ENCODE peak calls at places on chromosomes 3 and 15, in seven cellular contexts. Z is fibroblast of lung; G is adrenal gland; J is brain microvascular endothelial cell; A is CD4-positive, alpha-beta T cell; H is colonic mucosa; Y is endodermal cell. S is an unnamed sample.

GRCh38 chr3:33075996-33076395 is 20.9 kb downstream of the GLB1 start:
- DNase-seq in G (peak), Z (peak), H (peak), Y (peak), A (no peak), J (no peak), S (no peak)

GRCh38 chr3:197750863-197751737 is 1.4 kb downstream of the FYTTD1 start:
- DNase-seq in H (peak), Z (peak), G (peak), Y (peak), J (peak), A (peak), S (no peak)

GRCh38 chr3:146747928-146748327 is 142.8 kb upstream of the PLSCR5 start:
- DNase-seq in A (no peak), H (no peak), J (peak), G (no peak), Y (no peak), Z (peak), S (no peak)

GRCh38 chr3:186843039-186843432 is 526 bp downstream of the ADIPOQ start:
- DNase-seq in H (no peak), Z (no peak), J (no peak), G (no peak), A (no peak), Y (peak), S (no peak)

GRCh38 chr15:70201376-70201775 is 103.7 kb upstream of the TLE3 start:
- DNase-seq in H (no peak), Z (no peak), Y (no peak), J (no peak), A (no peak), G (no peak), S (no peak)

GRCh38 chr3:194686816-194687637 is 1.3 kb downstream of the FAM43A start:
- DNase-seq in A (peak), G (peak), Z (peak), H (peak), J (no peak), Y (peak), S (no peak)

GRCh38 chr3:18499256-18499655 is 74.1 kb upstream of the SATB1 start:
- DNase-seq in Y (no peak), A (peak), Z (no peak), G (no peak), H (no peak), J (no peak), S (no peak)

GRCh38 chr3:175075269-175075668 is 216.1 kb downstream of the NAALADL2 start:
- DNase-seq in Y (no peak), A (no peak), J (no peak), H (no peak), Z (peak), G (no peak), S (no peak)

GRCh38 chr15:81297147-81297572 is 26.8 kb downstream of the STARD5 start:
- DNase-seq in Z (peak), J (no peak), G (no peak), H (no peak), Y (no peak), A (no peak), S (no peak)

GRCh38 chr3:185825639-185826481 is 1.0 kb upstream of the IGF2BP2 start:
- DNase-seq in Z (peak), H (peak), Y (peak), J (no peak), A (no peak), G (peak), S (no peak)

DNA sequence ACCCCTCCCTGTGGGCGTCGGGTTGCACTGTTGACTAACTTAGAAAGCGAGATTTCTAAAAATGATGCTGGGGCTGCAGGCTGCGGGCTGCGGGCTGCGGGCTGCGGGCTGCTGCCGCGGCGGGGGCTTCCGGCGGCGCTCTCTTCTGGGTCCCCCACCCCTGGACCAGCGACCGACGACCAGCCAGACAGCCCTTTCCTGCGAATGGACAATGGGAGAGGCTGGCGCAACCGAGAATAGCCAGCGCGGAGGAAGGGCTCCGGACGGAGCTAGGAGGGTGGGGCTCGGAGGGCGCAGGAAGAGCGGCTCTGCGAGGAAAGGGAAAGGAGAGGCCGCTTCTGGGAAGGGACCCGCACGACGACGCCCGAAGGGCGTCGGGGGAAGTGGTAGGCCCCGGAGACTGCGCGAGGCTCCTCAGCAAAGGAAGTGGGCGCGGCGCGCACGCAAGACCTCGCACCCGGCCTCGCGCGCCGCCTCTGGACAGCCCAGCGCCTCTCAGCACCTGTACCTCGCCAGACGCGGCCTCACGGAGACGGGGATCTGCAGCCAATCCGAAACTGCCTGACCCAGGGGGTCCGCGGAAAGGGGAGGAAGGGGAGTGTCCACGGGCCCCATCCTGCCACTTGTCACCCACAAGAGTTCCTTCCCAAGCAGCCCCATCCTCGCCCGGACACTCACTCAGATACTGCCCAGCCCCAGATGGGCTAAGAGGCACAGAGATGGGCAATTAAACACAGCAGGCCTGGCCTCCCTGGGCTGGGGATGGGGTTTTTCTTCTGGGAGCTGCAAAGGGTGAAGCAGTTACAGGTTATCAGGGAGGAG is 70.7 kb downstream of the SLC12A8 start:
- DNase-seq in G (peak), Z (peak), H (peak), J (no peak), A (peak), Y (peak), S (peak)
- H3K27ac ChIP-seq in G (no peak), Z (no peak), H (peak), J (peak), A (no peak), Y (no peak), S (peak)

GRCh38 chr3:160809453-160809852 is 53.4 kb downstream of the PPM1L start:
- DNase-seq in Z (no peak), A (no peak), G (no peak), J (no peak), Y (no peak), H (no peak), S (no peak)
- H3K27ac ChIP-seq in Z (no peak), A (no peak), G (no peak), J (no peak), Y (no peak), H (no peak), S (no peak)

GRCh38 chr3:127330385-127330784 is 42.5 kb upstream of the PRR20G start:
- DNase-seq in A (no peak), Z (no peak), H (no peak), Y (no peak), G (no peak), J (no peak), S (no peak)

GRCh38 chr3:127325630-127325961 is 37.8 kb upstream of the PRR20G start:
- DNase-seq in G (no peak), J (no peak), A (no peak), Y (no peak), Z (peak), H (no peak), S (no peak)

GRCh38 chr3:127329647-127330285 is 41.9 kb upstream of the PRR20G start:
- DNase-seq in G (no peak), J (no peak), Z (no peak), Y (no peak), A (no peak), H (no peak), S (no peak)

GRCh38 chr3:127326341-127326740 is 38.5 kb upstream of the PRR20G start:
- DNase-seq in Y (no peak), J (no peak), Z (no peak), A (no peak), G (no peak), H (no peak), S (no peak)

GRCh38 chr3:127328391-127328790 is 40.5 kb upstream of the PRR20G start:
- DNase-seq in H (no peak), Y (no peak), A (no peak), G (no peak), Z (no peak), J (no peak), S (no peak)
- H3K27ac ChIP-seq in H (no peak), Y (no peak), A (no peak), G (no peak), Z (no peak), J (no peak), S (no peak)

GRCh38 chr3:41000471-41000870 is 198.8 kb upstream of the CTNNB1 start:
- DNase-seq in J (no peak), H (no peak), G (no peak), Z (peak), A (no peak), Y (no peak), S (no peak)
- H3K27ac ChIP-seq in J (no peak), H (no peak), G (no peak), Z (no peak), A (no peak), Y (no peak), S (no peak)

DNA sequence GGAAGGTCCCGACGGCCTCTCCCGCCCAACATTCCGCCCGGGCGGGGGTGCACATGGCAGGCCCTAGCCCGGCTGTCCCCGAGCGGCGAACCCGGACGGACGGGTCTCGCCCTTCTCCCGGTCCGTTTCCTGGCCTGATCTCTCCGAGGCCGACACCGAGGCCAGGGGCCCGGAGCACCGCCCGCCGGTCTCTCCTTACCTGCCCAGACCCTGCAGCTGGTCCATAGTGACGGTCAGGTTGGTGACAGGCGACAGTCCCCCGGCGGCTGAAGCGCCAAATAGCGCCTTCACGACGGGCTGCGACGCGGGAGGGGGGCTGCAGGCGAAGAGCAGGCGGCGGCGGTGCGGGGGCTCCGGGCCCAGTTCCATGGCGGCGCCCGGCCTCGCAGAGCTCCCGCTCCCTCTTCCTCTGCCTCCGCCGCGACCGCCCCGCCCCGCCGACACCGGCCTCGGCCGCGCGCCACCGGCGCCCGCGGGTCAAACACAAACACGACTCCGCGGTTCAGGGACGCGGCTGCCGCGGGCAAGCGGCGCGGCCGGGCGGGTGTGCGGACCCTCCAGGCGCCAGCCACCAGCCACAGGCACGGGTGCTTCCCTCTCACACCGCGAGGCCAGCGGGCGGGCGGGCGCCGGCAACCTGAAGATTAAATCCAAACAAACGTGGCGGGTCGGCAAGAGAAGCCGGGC is 495 bp downstream of the CDC25A start:
- DNase-seq in G (no peak), Y (peak), H (peak), J (no peak), Z (peak), A (peak), S (peak)
- H3K27ac ChIP-seq in G (no peak), Y (peak), H (peak), J (peak), Z (peak), A (no peak), S (no peak)